ENCODE peak calls at places on chromosomes 11 and 22, in nine cellular contexts. One of them, this sample, is unnamed.

GRCh38 chr11:37026741-37027140 is 428.7 kb upstream of the RAG2 start:
- DNase-seq in activated naive CD4-positive, alpha-beta T cell treated with Interleukin-2 at 50 U/mL for 16 hours: no peak
- DNase-seq in HFFc6: no peak
- DNase-seq in NCI-H1105 treated with DMSO at 0.1 percent for 48 hours: no peak
- DNase-seq in T-helper 1 cell: no peak
- DNase-seq in tibial artery: no peak
- DNase-seq in NCI-H1930: no peak
- DNase-seq in breast epithelium: no peak
- DNase-seq in fibroblast of mammary gland: no peak
- DNase-seq in this sample: no peak

GRCh38 chr11:109644158-109644557 is 222.2 kb downstream of the C11orf87 start:
- DNase-seq in activated naive CD4-positive, alpha-beta T cell treated with Interleukin-2 at 50 U/mL for 16 hours: no peak
- DNase-seq in HFFc6: no peak
- DNase-seq in NCI-H1105 treated with DMSO at 0.1 percent for 48 hours: peak
- DNase-seq in T-helper 1 cell: no peak
- DNase-seq in tibial artery: no peak
- DNase-seq in NCI-H1930: peak
- DNase-seq in breast epithelium: no peak
- DNase-seq in fibroblast of mammary gland: peak
- DNase-seq in this sample: no peak

GRCh38 chr11:1195690-1196515 is 27.0 kb upstream of the MUC5B start:
- DNase-seq in activated naive CD4-positive, alpha-beta T cell treated with Interleukin-2 at 50 U/mL for 16 hours: no peak
- DNase-seq in HFFc6: no peak
- DNase-seq in NCI-H1105 treated with DMSO at 0.1 percent for 48 hours: no peak
- DNase-seq in T-helper 1 cell: no peak
- DNase-seq in tibial artery: peak
- DNase-seq in NCI-H1930: no peak
- DNase-seq in breast epithelium: peak
- DNase-seq in fibroblast of mammary gland: no peak
- DNase-seq in this sample: no peak

GRCh38 chr11:118921929-118922744 is 3.6 kb downstream of the BCL9L start:
- DNase-seq in activated naive CD4-positive, alpha-beta T cell treated with Interleukin-2 at 50 U/mL for 16 hours: no peak
- DNase-seq in HFFc6: peak
- DNase-seq in NCI-H1105 treated with DMSO at 0.1 percent for 48 hours: no peak
- DNase-seq in T-helper 1 cell: no peak
- DNase-seq in tibial artery: peak
- DNase-seq in NCI-H1930: no peak
- DNase-seq in breast epithelium: peak
- DNase-seq in fibroblast of mammary gland: peak
- DNase-seq in this sample: no peak

GRCh38 chr11:33935005-33935404 is 43.1 kb upstream of the LMO2 start:
- DNase-seq in activated naive CD4-positive, alpha-beta T cell treated with Interleukin-2 at 50 U/mL for 16 hours: no peak
- DNase-seq in HFFc6: no peak
- DNase-seq in NCI-H1105 treated with DMSO at 0.1 percent for 48 hours: no peak
- DNase-seq in T-helper 1 cell: no peak
- DNase-seq in tibial artery: no peak
- DNase-seq in NCI-H1930: no peak
- DNase-seq in breast epithelium: no peak
- DNase-seq in fibroblast of mammary gland: no peak
- DNase-seq in this sample: no peak

GRCh38 chr11:10542776-10543175 is 1.8 kb upstream of the RNF141 start:
- DNase-seq in activated naive CD4-positive, alpha-beta T cell treated with Interleukin-2 at 50 U/mL for 16 hours: no peak
- DNase-seq in HFFc6: no peak
- DNase-seq in NCI-H1105 treated with DMSO at 0.1 percent for 48 hours: no peak
- DNase-seq in T-helper 1 cell: no peak
- DNase-seq in tibial artery: no peak
- DNase-seq in NCI-H1930: no peak
- DNase-seq in breast epithelium: no peak
- DNase-seq in fibroblast of mammary gland: no peak
- DNase-seq in this sample: no peak

GRCh38 chr11:68402355-68403031 is 58.1 kb upstream of the PPP6R3 start:
- DNase-seq in activated naive CD4-positive, alpha-beta T cell treated with Interleukin-2 at 50 U/mL for 16 hours: no peak
- DNase-seq in HFFc6: no peak
- DNase-seq in NCI-H1105 treated with DMSO at 0.1 percent for 48 hours: no peak
- DNase-seq in T-helper 1 cell: no peak
- DNase-seq in tibial artery: no peak
- DNase-seq in NCI-H1930: no peak
- DNase-seq in breast epithelium: no peak
- DNase-seq in fibroblast of mammary gland: no peak
- DNase-seq in this sample: no peak

GRCh38 chr11:28315440-28315839 is 207.3 kb downstream of the METTL15 start:
- DNase-seq in activated naive CD4-positive, alpha-beta T cell treated with Interleukin-2 at 50 U/mL for 16 hours: no peak
- DNase-seq in HFFc6: no peak
- DNase-seq in NCI-H1105 treated with DMSO at 0.1 percent for 48 hours: no peak
- DNase-seq in T-helper 1 cell: no peak
- DNase-seq in tibial artery: no peak
- DNase-seq in NCI-H1930: no peak
- DNase-seq in breast epithelium: no peak
- DNase-seq in fibroblast of mammary gland: no peak
- DNase-seq in this sample: no peak

GRCh38 chr22:45265546-45265945 is 19.2 kb upstream of the UPK3A start:
- DNase-seq in activated naive CD4-positive, alpha-beta T cell treated with Interleukin-2 at 50 U/mL for 16 hours: no peak
- DNase-seq in HFFc6: no peak
- DNase-seq in NCI-H1105 treated with DMSO at 0.1 percent for 48 hours: no peak
- DNase-seq in T-helper 1 cell: no peak
- DNase-seq in tibial artery: no peak
- DNase-seq in NCI-H1930: no peak
- DNase-seq in breast epithelium: no peak
- DNase-seq in fibroblast of mammary gland: no peak
- DNase-seq in this sample: no peak

GRCh38 chr11:2807276-2807681 is 78.3 kb downstream of the CDKN1C start:
- DNase-seq in activated naive CD4-positive, alpha-beta T cell treated with Interleukin-2 at 50 U/mL for 16 hours: no peak
- DNase-seq in HFFc6: no peak
- DNase-seq in NCI-H1105 treated with DMSO at 0.1 percent for 48 hours: no peak
- DNase-seq in T-helper 1 cell: no peak
- DNase-seq in tibial artery: peak
- DNase-seq in NCI-H1930: no peak
- DNase-seq in breast epithelium: peak
- DNase-seq in fibroblast of mammary gland: no peak
- DNase-seq in this sample: no peak

GRCh38 chr11:78654866-78655265 is 80.2 kb upstream of the NARS2 start:
- DNase-seq in activated naive CD4-positive, alpha-beta T cell treated with Interleukin-2 at 50 U/mL for 16 hours: no peak
- DNase-seq in HFFc6: no peak
- DNase-seq in NCI-H1105 treated with DMSO at 0.1 percent for 48 hours: no peak
- DNase-seq in T-helper 1 cell: no peak
- DNase-seq in tibial artery: no peak
- DNase-seq in NCI-H1930: no peak
- DNase-seq in breast epithelium: no peak
- DNase-seq in fibroblast of mammary gland: no peak
- DNase-seq in this sample: no peak

GRCh38 chr22:49686495-49687219 is 141.0 kb downstream of the BRD1 start:
- DNase-seq in activated naive CD4-positive, alpha-beta T cell treated with Interleukin-2 at 50 U/mL for 16 hours: no peak
- DNase-seq in HFFc6: no peak
- DNase-seq in NCI-H1105 treated with DMSO at 0.1 percent for 48 hours: no peak
- DNase-seq in T-helper 1 cell: no peak
- DNase-seq in tibial artery: no peak
- DNase-seq in NCI-H1930: no peak
- DNase-seq in breast epithelium: no peak
- DNase-seq in fibroblast of mammary gland: no peak
- DNase-seq in this sample: no peak

GRCh38 chr11:90704510-90704909 is 481.7 kb upstream of the CHORDC1 start:
- DNase-seq in activated naive CD4-positive, alpha-beta T cell treated with Interleukin-2 at 50 U/mL for 16 hours: no peak
- DNase-seq in HFFc6: no peak
- DNase-seq in NCI-H1105 treated with DMSO at 0.1 percent for 48 hours: no peak
- DNase-seq in T-helper 1 cell: no peak
- DNase-seq in tibial artery: no peak
- DNase-seq in NCI-H1930: no peak
- DNase-seq in breast epithelium: no peak
- DNase-seq in fibroblast of mammary gland: no peak
- DNase-seq in this sample: no peak

GRCh38 chr11:41954034-41954433 is 494.6 kb upstream of the LRRC4C start:
- DNase-seq in activated naive CD4-positive, alpha-beta T cell treated with Interleukin-2 at 50 U/mL for 16 hours: no peak
- DNase-seq in HFFc6: peak
- DNase-seq in NCI-H1105 treated with DMSO at 0.1 percent for 48 hours: no peak
- DNase-seq in T-helper 1 cell: no peak
- DNase-seq in tibial artery: no peak
- DNase-seq in NCI-H1930: no peak
- DNase-seq in breast epithelium: no peak
- DNase-seq in fibroblast of mammary gland: peak
- DNase-seq in this sample: no peak